ENCODE peak calls at places on chromosomes 5 and 9, in six cellular contexts. B is body of pancreas; D is neural progenitor cell; S is CD4-positive, alpha-beta memory T cell; L is astrocyte; X is cardiac muscle cell. A is an unnamed sample.

GRCh38 chr9:126036881-126037291 is 289.7 kb downstream of the PBX3 start:
- DNase-seq in D (no peak), S (no peak), B (no peak), X (no peak), L (no peak), A (no peak)

GRCh38 chr9:29640507-29640906 is 2067.2 kb upstream of the C9orf72 start:
- DNase-seq in B (no peak), D (no peak), L (no peak), S (no peak), X (no peak), A (no peak)

GRCh38 chr9:85115473-85115872 is 445.9 kb downstream of the NTRK2 start:
- DNase-seq in L (no peak), S (no peak), D (no peak), X (no peak), B (no peak), A (peak; percentile 24)

GRCh38 chr5:74067748-74068541 is 441.9 kb downstream of the ARHGEF28 start:
- DNase-seq in L (no peak), S (no peak), D (no peak), X (no peak), B (no peak), A (peak; percentile 34)

GRCh38 chr5:112795944-112796678 is 58.4 kb downstream of the APC start:
- DNase-seq in B (no peak), D (no peak), S (no peak), X (no peak), L (peak; percentile 20), A (no peak)

GRCh38 chr9:115423646-115424045 is 305.7 kb upstream of the TNC start:
- DNase-seq in X (no peak), B (no peak), L (no peak), D (no peak), S (no peak), A (no peak)

GRCh38 chr9:125074976-125075375 is 68.4 kb downstream of the SCAI start:
- DNase-seq in L (peak; percentile 57), X (no peak), S (no peak), B (no peak), D (no peak), A (no peak)

GRCh38 chr5:61311836-61312808 is 19.9 kb upstream of the ZSWIM6 start:
- DNase-seq in S (no peak), D (no peak), B (no peak), L (peak; percentile 93), X (no peak), A (no peak)

GRCh38 chr5:79774171-79774854 is 84.7 kb downstream of the CMYA5 start:
- DNase-seq in D (peak; percentile 74), S (peak; percentile 9), B (no peak), X (peak; percentile 64), L (no peak), A (no peak)

GRCh38 chr9:21153688-21154608 is 12.3 kb upstream of the IFNW1 start:
- DNase-seq in B (no peak), X (peak; percentile 23), D (peak; percentile 42), L (peak; percentile 11), S (peak; percentile 25), A (no peak)

GRCh38 chr9:97856857-97857602 is 4.0 kb downstream of the FOXE1 start:
- DNase-seq in B (no peak), D (peak; percentile 55), X (no peak), L (no peak), S (no peak), A (no peak)

GRCh38 chr9:138060365-138060764 is 182.8 kb downstream of the CACNA1B start:
- DNase-seq in S (no peak), B (no peak), X (no peak), D (no peak), L (no peak), A (no peak)

GRCh38 chr9:76049341-76049740 is 158.9 kb downstream of the PCSK5 start:
- DNase-seq in X (peak; percentile 60), D (no peak), B (peak; percentile 3), S (no peak), L (no peak), A (no peak)

DNA sequence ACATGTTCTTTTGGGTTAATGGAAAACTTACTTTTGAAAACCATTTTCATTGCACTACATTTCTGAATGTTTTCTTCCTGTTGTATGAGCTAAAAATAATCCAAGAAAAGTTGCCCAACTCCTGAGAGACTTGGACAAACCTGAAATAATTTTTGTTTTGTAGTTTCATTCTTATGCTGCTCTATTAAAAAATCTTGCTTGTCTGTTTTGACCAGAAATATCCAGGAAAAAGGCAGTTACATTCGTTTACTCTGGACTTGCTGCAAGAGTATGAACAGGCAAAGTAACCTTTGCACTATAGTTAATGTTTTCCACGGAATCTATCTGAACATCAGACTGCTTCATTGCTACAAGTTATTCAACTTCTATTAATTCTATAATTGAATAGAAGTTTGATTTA is 200.1 kb upstream of the DAB2 start:
- DNase-seq in X (no peak), B (no peak), S (no peak), D (no peak), L (no peak), A (no peak)
- H3K27ac ChIP-seq in X (no peak overlapping the region), B (peak overlapping the region; percentile 23), S (no peak overlapping the region), D (no peak overlapping the region), L (no peak overlapping the region), A (peak overlapping the region; percentile 34)

GRCh38 chr5:37888476-37888875 is 48.6 kb upstream of the GDNF start:
- DNase-seq in L (peak; percentile 57), D (no peak), B (no peak), X (no peak), S (no peak), A (peak; percentile 72)
- H3K27ac ChIP-seq in L (no peak overlapping the region), D (no peak overlapping the region), B (no peak overlapping the region), X (no peak overlapping the region), S (no peak overlapping the region), A (peak overlapping the region; percentile 55)

GRCh38 chr9:121750259-121750714 is 98.9 kb downstream of the DAB2IP start:
- DNase-seq in X (no peak), D (peak; percentile 65), L (no peak), S (no peak), B (no peak), A (no peak)
- H3K27ac ChIP-seq in X (peak overlapping the region; percentile 25), D (peak overlapping the region; percentile 53), L (no peak overlapping the region), S (no peak overlapping the region), B (peak overlapping the region; percentile 54), A (no peak overlapping the region)

DNA sequence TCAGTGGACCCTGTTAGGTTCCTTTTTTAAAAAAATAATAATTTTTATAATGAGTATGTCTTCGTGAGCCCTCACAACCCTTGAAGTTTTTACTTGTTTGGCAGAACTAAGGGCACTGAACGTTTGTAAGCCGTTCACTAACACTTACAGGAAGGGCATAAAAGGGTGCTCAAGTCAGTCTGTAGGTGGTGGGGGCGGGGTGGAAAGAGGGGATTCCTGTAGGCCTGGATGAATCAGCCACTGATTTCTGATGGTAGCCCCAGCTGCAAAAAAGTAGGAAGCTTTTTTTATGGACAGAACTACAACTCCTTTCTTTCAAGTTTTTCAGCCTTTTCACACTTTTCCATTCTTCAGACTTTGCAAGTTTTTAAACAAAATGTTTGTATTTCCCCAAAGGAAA is 35.8 kb downstream of the PIK3R1 start:
- DNase-seq in X (no peak), D (no peak), L (peak; percentile 40), S (peak; percentile 30), B (no peak), A (no peak)
- H3K27ac ChIP-seq in X (peak overlapping the region; percentile 40), D (no peak overlapping the region), L (no peak overlapping the region), S (peak overlapping the region; percentile 31), B (no peak overlapping the region), A (peak overlapping the region; percentile 52)

GRCh38 chr9:131610231-131610761 is 65.0 kb downstream of the PRRT1B start:
- DNase-seq in D (no peak), L (peak; percentile 98), B (no peak), S (no peak), X (no peak), A (no peak)
- H3K27ac ChIP-seq in D (no peak overlapping the region), L (peak overlapping the region; percentile 41), B (no peak overlapping the region), S (no peak overlapping the region), X (peak overlapping the region; percentile 98), A (no peak overlapping the region)

GRCh38 chr9:128688501-128689292 is at the start of gene SET:
- DNase-seq in D (peak; percentile 98), L (peak; percentile 75), S (peak; percentile 93), X (peak; percentile 97), B (peak; percentile 96), A (no peak)

GRCh38 chr9:128690684-128691034 is 1.6 kb downstream of the SET start:
- DNase-seq in D (no peak), S (no peak), B (no peak), X (no peak), L (no peak), A (no peak)

GRCh38 chr9:128687453-128687852 is 1.6 kb upstream of the SET start:
- DNase-seq in B (no peak), X (no peak), L (no peak), D (no peak), S (no peak), A (no peak)

GRCh38 chr9:128689293-128689770 is 310 bp downstream of the SET start:
- DNase-seq in S (no peak), L (no peak), X (no peak), D (no peak), B (peak; percentile 62), A (no peak)

GRCh38 chr9:128689820-128690683 is 1.0 kb downstream of the SET start:
- DNase-seq in S (peak; percentile 50), D (peak; percentile 79), L (no peak), B (peak; percentile 54), X (peak; percentile 65), A (no peak)
- H3K27ac ChIP-seq in S (peak overlapping the region; percentile 82), D (peak overlapping the region; percentile 7), L (peak overlapping the region; percentile 54), B (peak overlapping the region; percentile 92), X (peak overlapping the region; percentile 45), A (peak overlapping the region; percentile 81)

GRCh38 chr5:39137391-39138181 is 63.4 kb upstream of the RICTOR start:
- DNase-seq in B (no peak), D (peak; percentile 26), S (peak; percentile 18), L (no peak), X (peak; percentile 4), A (no peak)

GRCh38 chr5:39130716-39131115 is 56.5 kb upstream of the RICTOR start:
- DNase-seq in L (no peak), B (no peak), S (no peak), D (no peak), X (no peak), A (no peak)

GRCh38 chr5:39131210-39132127 is 57.3 kb upstream of the RICTOR start:
- DNase-seq in D (no peak), X (no peak), S (no peak), B (no peak), L (no peak), A (no peak)

GRCh38 chr5:39132128-39132447 is 57.9 kb upstream of the RICTOR start:
- DNase-seq in L (no peak), X (no peak), D (no peak), S (no peak), B (no peak), A (no peak)

GRCh38 chr5:39132792-39133191 is 58.6 kb upstream of the RICTOR start:
- DNase-seq in B (no peak), L (no peak), D (no peak), S (no peak), X (no peak), A (no peak)
- H3K27ac ChIP-seq in B (no peak overlapping the region), L (no peak overlapping the region), D (no peak overlapping the region), S (no peak overlapping the region), X (no peak overlapping the region), A (no peak overlapping the region)

A was measured in epithelial cell of prostate.